ENCODE peak calls at places on chromosomes 16 and 17, in nine cellular contexts. G is NCI-H748 treated with DMSO at 0.1 percent for 48 hours; T is aorta; N is A549; B is T-helper 1 cell; O is substantia nigra; Z is NCI-H2081; X is PC-3; U is stimulated activated CD8-positive, alpha-beta memory T cell treated with anti-CD3 and anti-CD28 coated beads, Interleukin-4, amount 100 ng/mL, for 4 hours. H is an unnamed sample.

GRCh38 chr16:83911290-83911689 is 12.4 kb downstream of the MLYCD start:
- DNase-seq in Z (no peak), G (no peak), O (no peak), B (no peak), X (no peak), U (no peak), N (no peak), T (no peak), H (no peak)

GRCh38 chr17:73357981-73358380 is 46.2 kb upstream of the CDC42EP4 start:
- DNase-seq in G (no peak), U (no peak), Z (no peak), B (no peak), O (no peak), T (no peak), X (no peak), N (no peak), H (no peak)

GRCh38 chr16:82016964-82017363 is 5.7 kb upstream of the SDR42E1 start:
- DNase-seq in Z (no peak), N (no peak), B (no peak), O (no peak), U (no peak), G (no peak), T (no peak), X (no peak), H (no peak)

GRCh38 chr16:89693931-89694783 is 7.3 kb downstream of the SPATA2L start:
- DNase-seq in G (no peak), Z (no peak), X (no peak), B (no peak), O (no peak), T (no peak), U (no peak), N (no peak), H (no peak)

GRCh38 chr16:24070851-24071250 is 185.3 kb upstream of the CACNG3 start:
- DNase-seq in X (peak), T (no peak), N (peak), B (peak), O (no peak), Z (no peak), U (no peak), G (peak), H (no peak)

GRCh38 chr16:88086571-88087516 is 135.6 kb downstream of the BANP start:
- DNase-seq in G (no peak), N (no peak), O (no peak), U (no peak), B (no peak), X (no peak), T (peak), Z (no peak), H (no peak)

GRCh38 chr16:77951788-77952187 is 70.6 kb upstream of the CLEC3A start:
- DNase-seq in U (no peak), N (peak), Z (peak), X (peak), B (no peak), T (no peak), O (no peak), G (peak), H (no peak)

GRCh38 chr17:50604470-50604869 is 30.2 kb upstream of the ABCC3 start:
- DNase-seq in X (no peak), T (peak), U (no peak), N (no peak), Z (peak), G (no peak), B (no peak), O (no peak), H (no peak)

GRCh38 chr17:62186841-62187240 is 121.8 kb upstream of the MED13 start:
- DNase-seq in Z (no peak), G (no peak), T (no peak), O (no peak), N (no peak), X (no peak), U (no peak), B (no peak), H (no peak)

GRCh38 chr17:32281011-32281451 is 15.4 kb downstream of the RHBDL3 start:
- DNase-seq in O (no peak), U (no peak), G (no peak), Z (peak), T (no peak), X (no peak), B (no peak), N (no peak), H (no peak)

GRCh38 chr17:81422776-81423697 is 27.8 kb downstream of the BAHCC1 start:
- DNase-seq in O (peak), N (peak), B (no peak), T (peak), U (no peak), X (peak), G (no peak), Z (no peak), H (no peak)

GRCh38 chr17:27526603-27527002 is 70.4 kb downstream of the KSR1 start:
- DNase-seq in G (no peak), B (peak), T (peak), X (no peak), N (no peak), U (no peak), Z (no peak), O (no peak), H (no peak)

GRCh38 chr17:49338883-49339282 is 23.2 kb downstream of the ZNF652 start:
- DNase-seq in U (no peak), O (no peak), N (no peak), Z (no peak), B (no peak), X (no peak), G (no peak), T (no peak), H (no peak)

GRCh38 chr17:58400826-58401225 is 16.5 kb downstream of the RNF43 start:
- DNase-seq in B (no peak), Z (no peak), N (no peak), X (no peak), O (no peak), U (no peak), G (no peak), T (no peak), H (no peak)

GRCh38 chr17:14487068-14487467 is 186.2 kb downstream of the HS3ST3B1 start:
- DNase-seq in G (no peak), X (no peak), U (no peak), T (no peak), Z (no peak), B (no peak), O (no peak), N (no peak), H (no peak)

H was measured in naive thymus-derived CD8-positive, alpha-beta T cell.